ENCODE peak calls at places on chromosomes 5 and 9, in eight cellular contexts. Y is epithelial cell of esophagus; G is epithelial cell of prostate; R is neural progenitor cell; X is CD4-positive, alpha-beta memory T cell; Z is GM13976; N is NCI-H1092; J is hypothalamus. D is an unnamed sample.

GRCh38 chr5:134112726-134113571 is 1.5 kb upstream of the TCF7 start:
- DNase-seq in Y (no peak), G (no peak), N (no peak), R (no peak), J (no peak), X (no peak), Z (no peak), D (no peak)

GRCh38 chr5:56307714-56308346 is 74.7 kb upstream of the ANKRD55 start:
- DNase-seq in X (no peak), Y (no peak), R (no peak), Z (no peak), N (no peak), G (no peak), J (no peak), D (no peak)

GRCh38 chr9:88218721-88219120 is 80.4 kb upstream of the SPATA31C2 start:
- DNase-seq in Z (no peak), J (no peak), Y (peak), R (no peak), N (no peak), G (no peak), X (no peak), D (no peak)

GRCh38 chr5:64653776-64654175 is 36.5 kb upstream of the SHISAL2B start:
- DNase-seq in J (no peak), X (no peak), G (peak), Z (no peak), Y (peak), R (no peak), N (no peak), D (no peak)

GRCh38 chr9:68500457-68501158 is 40.1 kb downstream of the TMEM252 start:
- DNase-seq in Z (no peak), N (no peak), R (no peak), G (no peak), J (no peak), X (no peak), Y (peak), D (no peak)

GRCh38 chr9:92474569-92474968 is 7.7 kb downstream of the ASPN start:
- DNase-seq in Z (no peak), G (no peak), Y (no peak), J (no peak), N (no peak), X (no peak), R (no peak), D (no peak)

GRCh38 chr5:143921525-143922311 is 109.8 kb downstream of the HMHB1 start:
- DNase-seq in Y (peak), J (no peak), X (no peak), Z (no peak), G (no peak), N (no peak), R (no peak), D (peak)

GRCh38 chr9:136944519-136945332 is at the start of the genes C8G and FBXW5:
- DNase-seq in Z (peak), Y (peak), J (peak), R (peak), N (peak), X (peak), G (peak), D (peak)

GRCh38 chr5:134527961-134528424 is 2.5 kb downstream of the JADE2 start:
- DNase-seq in G (no peak), Z (no peak), N (no peak), J (no peak), Y (no peak), R (no peak), X (no peak), D (no peak)

GRCh38 chr5:150428106-150428876 is 15.6 kb upstream of the CD74 start:
- DNase-seq in R (no peak), X (no peak), N (no peak), Y (no peak), Z (no peak), J (peak), G (no peak), D (peak)

GRCh38 chr9:98193336-98193944 is 1.0 kb upstream of the CORO2A start:
- DNase-seq in R (no peak), X (no peak), Y (no peak), G (no peak), J (no peak), Z (no peak), N (no peak), D (no peak)

GRCh38 chr5:147509041-147509709 is 693 bp downstream of the DPYSL3 start:
- DNase-seq in N (no peak), X (no peak), R (peak), G (no peak), Z (no peak), Y (peak), J (no peak), D (no peak)

GRCh38 chr5:41790038-41790776 is 80.0 kb downstream of the OXCT1 start:
- DNase-seq in N (no peak), Y (no peak), R (no peak), J (no peak), G (no peak), X (no peak), Z (no peak), D (peak)

GRCh38 chr5:16312786-16313185 is 133.2 kb upstream of the MARCHF11 start:
- DNase-seq in R (no peak), Y (no peak), J (no peak), N (no peak), Z (no peak), G (no peak), X (no peak), D (no peak)

GRCh38 chr9:132798817-132799790 is 79.0 kb downstream of the AK8 start:
- DNase-seq in R (no peak), Z (no peak), N (peak), G (no peak), X (no peak), Y (no peak), J (no peak), D (peak)

GRCh38 chr9:122860319-122861142 is 32.1 kb upstream of the PDCL start:
- DNase-seq in J (no peak), X (no peak), G (no peak), Y (no peak), N (no peak), Z (no peak), R (no peak), D (no peak)

GRCh38 chr5:141182248-141182647 is at the start of gene PCDHB16:
- DNase-seq in Y (no peak), X (no peak), N (peak), G (no peak), Z (no peak), J (no peak), R (peak), D (peak)

GRCh38 chr9:5389109-5389732 is 48.5 kb downstream of the PLGRKT start:
- DNase-seq in Y (peak), N (no peak), G (peak), Z (peak), X (no peak), R (no peak), J (no peak), D (no peak)

GRCh38 chr9:130741831-130742449 is 48.4 kb downstream of the EXOSC2 start:
- DNase-seq in G (peak), Y (peak), R (no peak), X (no peak), J (no peak), Z (no peak), N (no peak), D (no peak)

GRCh38 chr9:113516840-113517577 is 53.5 kb downstream of the RGS3 start:
- DNase-seq in N (no peak), X (peak), R (peak), J (no peak), G (no peak), Z (peak), Y (no peak), D (no peak)

GRCh38 chr5:160230686-160231527 is 1.6 kb downstream of the FABP6 start:
- DNase-seq in Y (peak), G (peak), N (no peak), X (no peak), R (no peak), J (peak), Z (peak), D (no peak)

GRCh38 chr9:116395409-116396037 is 241.9 kb downstream of the PAPPA start:
- DNase-seq in R (no peak), G (no peak), X (no peak), Y (no peak), J (no peak), N (no peak), Z (no peak), D (no peak)

GRCh38 chr9:86483496-86483895 is 129.3 kb upstream of the TUT7 start:
- DNase-seq in G (no peak), R (no peak), Z (no peak), Y (no peak), J (no peak), N (no peak), X (no peak), D (no peak)

GRCh38 chr9:105676351-105676923 is 14.2 kb downstream of the TAL2 start:
- DNase-seq in J (no peak), X (no peak), Z (no peak), R (peak), G (no peak), N (no peak), Y (no peak), D (peak)

GRCh38 chr5:58327289-58327688 is 132.6 kb downstream of the PLK2 start:
- DNase-seq in X (no peak), J (no peak), N (no peak), G (no peak), Y (no peak), Z (no peak), R (no peak), D (no peak)

GRCh38 chr9:89598926-89599325 is 5.9 kb upstream of the GADD45G start:
- DNase-seq in R (no peak), Y (no peak), G (no peak), Z (no peak), X (no peak), J (no peak), N (no peak), D (no peak)

GRCh38 chr9:100492952-100493351 is 20.0 kb downstream of the TMEFF1 start:
- DNase-seq in X (no peak), J (no peak), R (no peak), N (no peak), Y (no peak), Z (no peak), G (no peak), D (no peak)

GRCh38 chr9:108467653-108468324 is 388.0 kb downstream of the ACTL7B start:
- DNase-seq in J (no peak), G (no peak), R (no peak), N (no peak), Y (no peak), Z (no peak), X (no peak), D (no peak)

D was measured in endothelial cell of umbilical vein.